ENCODE peak calls at places on chromosomes 11 and 22, in nine cellular contexts. K is CD8-positive, alpha-beta T cell; B is AG10803; P is WTC11; C is uterus; O is ascending aorta; E is cardiac fibroblast; L is AG04450; R is heart left ventricle. S is an unnamed sample.

GRCh38 chr11:115222863-115223530 is 281.2 kb downstream of the CADM1 start:
- DNase-seq in K (no peak), B (no peak), P (no peak), C (no peak), O (no peak), E (no peak), L (no peak), R (no peak), S (no peak)

GRCh38 chr11:94557992-94558391 is 9.2 kb upstream of the PIWIL4 start:
- DNase-seq in K (no peak), B (peak; percentile 72), P (no peak), C (no peak), O (no peak), E (peak; percentile 42), L (no peak), R (no peak), S (no peak)

GRCh38 chr11:46305295-46305694 is 27.8 kb downstream of the CREB3L1 start:
- DNase-seq in K (no peak), B (no peak), P (no peak), C (no peak), O (no peak), E (peak; percentile 51), L (no peak), R (no peak), S (no peak)

GRCh38 chr11:130801287-130802146 is 114.8 kb downstream of the SNX19 start:
- DNase-seq in K (no peak), B (peak; percentile 62), P (no peak), C (no peak), O (no peak), E (peak; percentile 59), L (no peak), R (no peak), S (no peak)

GRCh38 chr22:44667829-44668189 is 34.2 kb upstream of the PRR5 start:
- DNase-seq in K (peak; percentile 88), B (no peak), P (no peak), C (no peak), O (no peak), E (no peak), L (no peak), R (no peak), S (no peak)

GRCh38 chr11:123509737-123510578 is 79.9 kb downstream of the GRAMD1B start:
- DNase-seq in K (no peak), B (peak; percentile 55), P (peak; percentile 62), C (no peak), O (no peak), E (peak; percentile 78), L (peak; percentile 49), R (no peak), S (no peak)

GRCh38 chr11:64724863-64725535 is 2.0 kb upstream of the NRXN2 start:
- DNase-seq in K (no peak), B (no peak), P (no peak), C (no peak), O (no peak), E (no peak), L (no peak), R (no peak), S (no peak)

GRCh38 chr11:31387379-31387778 is 17.7 kb downstream of the DNAJC24 start:
- DNase-seq in K (no peak), B (peak; percentile 86), P (no peak), C (no peak), O (no peak), E (no peak), L (no peak), R (no peak), S (no peak)

GRCh38 chr11:86952933-86953637 is 2.1 kb downstream of the FZD4 start:
- DNase-seq in K (no peak), B (no peak), P (no peak), C (no peak), O (no peak), E (peak; percentile 83), L (no peak), R (no peak), S (no peak)

GRCh38 chr11:76577199-76577920 is 93.2 kb downstream of the LRRC32 start:
- DNase-seq in K (no peak), B (peak; percentile 73), P (no peak), C (no peak), O (peak; percentile 79), E (peak; percentile 80), L (peak; percentile 21), R (peak; percentile 90), S (no peak)

GRCh38 chr22:35593071-35593884 is 23.9 kb downstream of the MB start:
- DNase-seq in K (no peak), B (no peak), P (no peak), C (no peak), O (no peak), E (no peak), L (no peak), R (no peak), S (no peak)

GRCh38 chr11:132111341-132111740 is 740.9 kb downstream of the NTM start:
- DNase-seq in K (no peak), B (peak; percentile 31), P (no peak), C (no peak), O (no peak), E (peak; percentile 64), L (no peak), R (no peak), S (no peak)

GRCh38 chr11:61543606-61544306 is 35.2 kb downstream of the LRRC10B start:
- DNase-seq in K (no peak), B (peak; percentile 36), P (no peak), C (no peak), O (no peak), E (peak; percentile 83), L (no peak), R (no peak), S (no peak)

GRCh38 chr11:79648766-79649545 is 208.1 kb upstream of the TENM4 start:
- DNase-seq in K (no peak), B (no peak), P (no peak), C (no peak), O (no peak), E (no peak), L (no peak), R (no peak), S (no peak)

GRCh38 chr11:44190883-44191230 is 95.4 kb downstream of the EXT2 start:
- DNase-seq in K (no peak), B (no peak), P (no peak), C (no peak), O (no peak), E (no peak), L (no peak), R (no peak), S (no peak)

GRCh38 chr11:126185200-126186030 is 26.0 kb downstream of the RPUSD4 start:
- DNase-seq in K (no peak), B (no peak), P (no peak), C (no peak), O (no peak), E (no peak), L (no peak), R (no peak), S (no peak)

GRCh38 chr22:35862697-35863096 is 145.0 kb downstream of the APOL5 start:
- DNase-seq in K (no peak), B (no peak), P (no peak), C (no peak), O (no peak), E (no peak), L (no peak), R (no peak), S (no peak)

DNA sequence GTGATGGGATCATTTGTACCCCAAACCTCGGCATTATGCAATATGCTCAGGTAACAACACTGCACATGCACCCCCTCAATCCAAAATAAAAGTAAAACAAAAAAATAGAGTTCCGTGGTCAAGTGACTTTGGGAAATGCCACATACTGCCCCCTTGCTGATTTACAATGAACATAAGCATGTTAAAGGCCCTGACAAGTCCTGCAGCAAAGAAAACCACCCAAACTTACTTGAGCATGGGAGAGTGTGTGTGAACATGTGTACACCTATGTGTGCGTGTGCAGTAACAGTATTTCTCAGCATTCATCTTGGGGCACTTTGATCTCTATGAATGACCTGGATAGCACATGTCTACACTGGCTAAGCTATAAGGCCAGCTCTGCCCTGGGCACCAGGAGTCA is 15.8 kb upstream of the IGSF22 start:
- DNase-seq in K (no peak), B (no peak), P (no peak), C (no peak), O (no peak), E (no peak), L (no peak), R (no peak), S (no peak)
- TF ChIP-seq CTCF in K (no peak), B (no peak), P (no peak), C (no peak), O (no peak), E (no peak), L (no peak), R (no peak), S (no peak)

DNA sequence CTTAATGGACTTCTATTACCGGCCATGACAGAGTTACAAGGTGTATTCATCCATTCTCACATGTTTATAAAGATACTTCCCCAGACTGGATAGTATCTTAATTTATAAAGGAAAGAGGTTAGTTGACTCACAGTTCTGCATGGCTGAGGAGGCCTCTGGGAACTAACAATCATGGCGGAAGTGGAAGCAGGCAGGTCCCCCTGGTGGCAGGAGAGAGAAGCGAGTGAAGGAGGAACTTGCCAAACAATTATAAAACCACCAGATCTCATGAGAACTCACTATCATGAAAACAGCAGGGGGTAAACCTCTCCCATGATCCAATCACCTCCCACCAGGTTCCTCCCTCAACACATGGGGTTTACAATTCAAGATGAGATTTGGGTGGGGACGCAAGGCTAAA is 170.0 kb upstream of the PDGFD start:
- DNase-seq in K (no peak), B (no peak), P (peak; percentile 29), C (no peak), O (no peak), E (peak; percentile 11), L (no peak), R (no peak), S (no peak)
- TF ChIP-seq CTCF in K (no peak), B (peak; percentile 13), P (peak; percentile 49), C (no peak), O (no peak), E (peak; percentile 37), L (peak; percentile 37), R (no peak), S (no peak)

GRCh38 chr11:68610452-68611116 is 73.8 kb upstream of the GAL start:
- DNase-seq in K (no peak), B (peak; percentile 11), P (no peak), C (no peak), O (no peak), E (peak; percentile 22), L (no peak), R (no peak), S (no peak)
- TF ChIP-seq CTCF in K (no peak), B (peak; percentile 45), P (no peak), C (no peak), O (no peak), E (peak; percentile 26), L (peak; percentile 43), R (no peak), S (no peak)

DNA sequence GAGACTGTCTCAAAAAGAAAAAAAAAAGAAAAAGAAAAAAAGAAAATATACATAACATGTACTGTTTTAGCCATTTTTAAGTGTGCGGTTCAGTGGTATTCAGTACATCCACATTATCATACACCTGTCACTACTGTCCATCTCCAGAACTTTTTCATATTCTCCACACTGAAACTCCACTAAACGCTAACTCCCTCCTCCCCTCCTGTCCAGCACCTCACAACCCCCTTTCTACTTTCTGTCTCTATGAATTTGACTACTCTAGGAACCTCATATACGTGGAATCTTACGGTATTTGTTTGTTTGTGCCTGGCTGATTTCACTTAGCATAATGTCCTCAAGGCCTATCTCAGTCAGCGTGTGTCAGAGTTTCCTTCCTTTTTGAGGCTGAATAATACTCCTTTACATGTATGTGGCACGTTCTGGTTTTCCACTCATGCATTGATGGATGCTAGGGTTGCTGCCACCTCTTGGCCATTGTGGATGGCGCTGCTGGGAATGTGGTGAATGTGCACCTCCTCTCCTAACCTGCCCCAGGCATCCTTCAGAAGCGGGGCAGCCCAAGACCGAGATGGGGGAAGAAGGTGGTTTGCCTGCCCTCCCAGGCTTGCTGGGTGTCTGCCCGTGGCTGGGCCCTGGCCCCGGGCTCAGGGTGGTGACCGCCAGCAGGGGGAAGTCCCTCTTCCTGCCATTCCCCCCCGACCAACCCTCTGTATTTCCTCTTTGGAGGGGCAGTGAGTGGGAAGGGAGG is 60.5 kb downstream of the BCR start:
- DNase-seq in K (no peak), B (no peak), P (peak; percentile 62), C (no peak), O (no peak), E (peak; percentile 46), L (no peak), R (no peak), S (no peak)
- TF ChIP-seq CTCF in K (no peak), B (peak; percentile 19), P (no peak), C (no peak), O (no peak), E (peak; percentile 49), L (peak; percentile 22), R (no peak), S (no peak)